ENCODE peak calls at places on chromosome 10, in four cellular contexts. W is neuronal stem cell, R is IMR-90, B is H9. G is an unnamed sample.

GRCh38 chr10:46553238-46554049 is 3.0 kb downstream of the GPRIN2 start:
- DNase-seq in R (no peak), B (peak; percentile 29), W (no peak), G (no peak)

GRCh38 chr10:103890194-103890658 is 27.8 kb downstream of the STN1 start:
- DNase-seq in R (peak; percentile 8), W (no peak), B (no peak), G (peak; percentile 44)

GRCh38 chr10:14010083-14010551 is 320.6 kb downstream of the FRMD4A start:
- DNase-seq in W (no peak), R (peak; percentile 86), B (no peak), G (no peak)

GRCh38 chr10:98391578-98391991 is 23.4 kb downstream of the PYROXD2 start:
- DNase-seq in W (no peak), R (peak; percentile 49), B (no peak), G (no peak)

GRCh38 chr10:16941067-16941466 is 123.8 kb upstream of the RSU1 start:
- DNase-seq in R (no peak), W (no peak), B (no peak), G (no peak)

GRCh38 chr10:12513775-12514663 is 164.7 kb downstream of the CAMK1D start:
- DNase-seq in W (no peak), B (no peak), R (peak; percentile 38), G (no peak)

GRCh38 chr10:110269641-110270318 is 34.9 kb downstream of the SMNDC1 start:
- DNase-seq in R (peak; percentile 25), W (no peak), B (no peak), G (no peak)

GRCh38 chr10:114291516-114291915 is 52.5 kb downstream of the VWA2 start:
- DNase-seq in R (no peak), B (no peak), W (no peak), G (no peak)

GRCh38 chr10:2081501-2081900 is 344.2 kb upstream of the ADARB2 start:
- DNase-seq in B (peak; percentile 73), W (no peak), R (no peak), G (no peak)

GRCh38 chr10:117663750-117664149 is 121.2 kb downstream of the EMX2 start:
- DNase-seq in B (no peak), W (no peak), R (peak; percentile 28), G (peak; percentile 52)

GRCh38 chr10:110165239-110165638 is 42.2 kb upstream of the MXI1 start:
- DNase-seq in W (no peak), R (no peak), B (peak; percentile 1), G (no peak)

GRCh38 chr10:14573666-14574261 is 200.9 kb downstream of the FAM107B start:
- DNase-seq in R (peak; percentile 82), W (no peak), B (peak; percentile 2), G (no peak)

GRCh38 chr10:58754419-58755180 is 241.9 kb downstream of the BICC1 start:
- DNase-seq in R (no peak), W (no peak), B (no peak), G (no peak)

GRCh38 chr10:70775679-70776454 is 9.3 kb downstream of the TBATA start:
- DNase-seq in R (no peak), W (no peak), B (peak; percentile 24), G (no peak)

GRCh38 chr10:118721005-118721876 is 33.5 kb downstream of the CACUL1 start:
- DNase-seq in B (no peak), W (peak; percentile 63), R (peak; percentile 62), G (peak; percentile 54)

GRCh38 chr10:131814567-131815290 is 86.1 kb upstream of the PPP2R2D start:
- DNase-seq in W (no peak), B (peak; percentile 34), R (no peak), G (no peak)

GRCh38 chr10:69335063-69335587 is 56.8 kb downstream of the HK1 start:
- DNase-seq in W (no peak), B (no peak), R (no peak), G (peak; percentile 46)

GRCh38 chr10:118333871-118334270 is 8.3 kb downstream of the FAM204A start:
- DNase-seq in R (no peak), W (no peak), B (no peak), G (no peak)

GRCh38 chr10:22386396-22386928 is 41.2 kb downstream of the SPAG6 start:
- DNase-seq in W (no peak), B (no peak), R (no peak), G (no peak)

GRCh38 chr10:34434119-34434594 is 380.9 kb downstream of the PARD3 start:
- DNase-seq in W (no peak), B (no peak), R (peak; percentile 78), G (no peak)

GRCh38 chr10:103747193-103747865 is 108.0 kb downstream of the SH3PXD2A start:
- DNase-seq in B (no peak), W (no peak), R (peak; percentile 37), G (no peak)

GRCh38 chr10:88968316-88968882 is 15.8 kb upstream of the ACTA2 start:
- DNase-seq in B (no peak), W (no peak), R (no peak), G (no peak)

GRCh38 chr10:44628921-44629320 is 244.0 kb upstream of the CXCL12 start:
- DNase-seq in W (no peak), R (peak; percentile 86), B (no peak), G (peak; percentile 5)

GRCh38 chr10:34145751-34146150 is 669.3 kb downstream of the PARD3 start:
- DNase-seq in B (no peak), R (peak; percentile 64), W (no peak), G (no peak)

DNA sequence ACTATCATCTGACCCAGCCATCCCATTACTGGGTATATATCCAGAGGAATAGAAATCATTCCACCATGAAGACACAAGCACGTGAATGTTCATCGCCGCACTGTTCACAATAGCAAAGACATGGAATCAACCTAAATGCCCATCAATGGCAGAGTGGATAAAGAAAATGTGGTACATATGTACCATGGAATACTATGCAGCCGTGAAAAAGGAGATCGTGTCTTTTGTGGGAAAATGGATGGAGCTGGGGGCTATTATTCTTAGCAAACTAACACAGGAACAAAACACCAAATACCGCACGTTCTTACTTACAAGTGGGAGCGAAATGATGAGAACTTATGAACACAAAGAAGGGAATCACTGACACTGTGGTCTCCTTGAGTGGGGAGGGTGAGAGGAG is 9.8 kb upstream of the KNDC1 start:
- DNase-seq in W (no peak), B (no peak), R (no peak), G (no peak)
- H4K91ac ChIP-seq in W (no peak overlapping the region), B (no peak overlapping the region), R (no peak overlapping the region), G (no peak overlapping the region)

DNA sequence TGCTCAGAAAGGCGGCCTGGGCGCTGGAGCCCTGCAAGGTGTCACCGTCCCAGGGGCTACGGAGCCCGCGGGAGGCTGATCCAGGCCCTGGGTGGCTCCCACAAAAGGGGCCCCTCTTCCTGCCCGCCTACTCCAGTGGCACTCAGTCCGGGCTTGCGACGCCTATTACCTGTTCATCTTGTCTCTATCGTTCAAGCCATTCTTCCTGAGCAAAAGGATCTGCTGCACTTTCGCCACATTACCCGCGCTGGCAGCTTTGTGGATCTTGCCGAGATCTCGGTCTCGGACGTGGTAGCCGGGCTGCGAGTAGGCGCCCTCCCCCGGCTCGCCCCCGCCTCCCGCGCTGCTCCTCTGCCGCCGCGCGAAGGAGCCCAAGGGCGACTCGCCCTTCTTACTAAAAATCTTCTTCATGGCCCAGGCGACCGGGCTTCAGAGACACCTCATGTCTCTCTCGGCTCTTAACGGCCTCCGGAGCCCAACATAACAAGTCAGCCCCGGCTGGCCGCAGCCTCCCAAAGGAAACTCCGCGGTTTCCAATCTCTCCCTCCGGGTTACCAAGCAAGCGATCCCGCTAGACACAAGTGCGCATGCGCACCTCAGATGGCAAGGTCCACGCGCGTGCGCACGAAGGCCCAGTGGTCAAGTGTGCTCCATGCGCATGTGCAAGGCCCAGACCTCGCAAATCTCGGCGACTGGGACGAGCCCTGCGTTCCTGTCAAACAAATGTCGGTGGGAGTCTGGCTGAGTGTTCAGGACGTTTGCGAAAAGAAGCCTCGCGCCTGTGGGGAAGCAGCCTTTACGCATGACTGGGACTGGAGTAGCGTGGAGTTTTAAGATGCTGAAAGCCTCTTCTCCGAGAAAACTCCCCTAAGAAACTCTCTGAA is at the start of gene ANKRD26:
- DNase-seq in B (peak; percentile 97), W (peak; percentile 98), R (peak; percentile 97), G (peak; percentile 100)
- H4K8ac ChIP-seq in B (no peak within 1 kb of the TSS), W (no peak within 1 kb of the TSS), R (peak within 1 kb of the TSS; percentile 96), G (peak within 1 kb of the TSS; percentile 78)

GRCh38 chr10:124416733-124417132 is 2.0 kb downstream of the OAT start:
- DNase-seq in R (peak; percentile 20), B (no peak), W (no peak), G (no peak)

GRCh38 chr10:124420254-124420653 is 1.5 kb upstream of the OAT start:
- DNase-seq in R (no peak), B (no peak), W (no peak), G (no peak)

GRCh38 chr10:124419635-124420034 is 912 bp upstream of the OAT start:
- DNase-seq in B (no peak), R (no peak), W (no peak), G (no peak)

GRCh38 chr10:124417846-124418725 is 637 bp downstream of the OAT start:
- DNase-seq in B (peak; percentile 54), W (peak; percentile 56), R (peak; percentile 44), G (peak; percentile 52)

GRCh38 chr10:124418726-124419501 is at the start of gene OAT:
- DNase-seq in R (peak; percentile 92), W (peak; percentile 95), B (peak; percentile 99), G (peak; percentile 97)
- H2BK120ac ChIP-seq in R (no peak within 1 kb of the TSS), W (no peak within 1 kb of the TSS), B (no peak within 1 kb of the TSS), G (no peak within 1 kb of the TSS)

GRCh38 chr10:99659868-99660366 is 608 bp downstream of the ENTPD7 start:
- DNase-seq in W (no peak), B (no peak), R (no peak), G (peak; percentile 7)

GRCh38 chr10:99661370-99661749 is 2.1 kb downstream of the ENTPD7 start:
- DNase-seq in W (no peak), R (peak; percentile 93), B (no peak), G (no peak)

GRCh38 chr10:99660662-99661369 is 1.5 kb downstream of the ENTPD7 start:
- DNase-seq in W (no peak), B (no peak), R (peak; percentile 14), G (no peak)

GRCh38 chr10:99658622-99659030 is 683 bp upstream of the ENTPD7 start:
- DNase-seq in R (peak; percentile 55), W (peak; percentile 23), B (peak; percentile 33), G (peak; percentile 13)

DNA sequence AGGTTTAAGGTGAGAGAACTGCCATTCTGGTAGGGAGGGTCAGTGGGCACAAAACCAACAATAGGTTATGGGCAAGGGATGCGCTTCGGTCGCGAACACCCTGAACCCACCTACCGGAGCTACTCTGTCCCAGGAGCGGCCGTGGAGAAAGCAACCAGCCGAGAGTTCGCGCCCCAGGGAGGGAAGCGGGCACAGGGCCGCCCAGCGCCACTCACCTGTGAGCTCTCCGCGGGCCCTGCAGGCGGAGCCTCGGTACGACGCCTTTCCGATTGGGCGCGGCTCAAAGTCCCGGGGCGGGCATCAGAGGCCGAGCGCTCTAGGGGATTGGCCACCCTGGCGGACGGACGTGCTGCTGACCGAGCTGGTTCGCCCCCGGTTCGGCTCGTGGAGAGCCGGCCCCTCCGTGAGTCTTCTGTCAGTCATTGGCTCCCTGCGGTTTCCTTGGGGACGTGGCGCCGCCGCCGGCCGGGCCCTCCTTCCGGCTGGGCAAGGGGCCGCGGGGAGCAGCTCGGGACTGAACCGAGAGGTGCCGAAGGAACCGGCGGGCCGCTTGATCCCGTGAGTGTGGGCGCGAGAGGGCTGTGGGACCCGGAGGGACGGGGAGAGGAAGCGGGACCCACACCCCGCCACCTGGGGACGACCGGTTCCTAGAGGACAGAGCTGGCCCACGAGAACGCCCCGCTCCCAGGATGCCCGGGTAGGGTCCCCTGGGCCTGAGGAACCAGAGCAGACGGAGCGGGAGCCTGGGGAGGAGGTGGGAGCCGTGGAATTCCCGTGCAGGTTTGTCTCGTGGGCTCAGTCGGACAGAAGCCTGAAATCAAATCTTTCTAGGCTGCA is at the start of gene ENTPD7:
- DNase-seq in R (peak; percentile 95), W (peak; percentile 90), B (peak; percentile 98), G (peak; percentile 99)
- H4K91ac ChIP-seq in R (peak within 1 kb of the TSS; percentile 65), W (no peak within 1 kb of the TSS), B (no peak within 1 kb of the TSS), G (peak within 1 kb of the TSS; percentile 53)

G was measured in trophoblast cell.